ENCODE peak calls at places on chromosomes 7 and 10, in seven cellular contexts. One of them, this sample, is unnamed.

GRCh38 chr10:24651923-24652322 is 71.8 kb downstream of the ARHGAP21 start:
- DNase-seq in stomach: no peak
- DNase-seq in OCI-LY7: no peak
- DNase-seq in gastrocnemius medialis: no peak
- DNase-seq in fibroblast of the aortic adventitia: no peak
- DNase-seq in WERI-Rb-1: no peak
- DNase-seq in lower lobe of right lung: no peak
- DNase-seq in this sample: no peak

GRCh38 chr7:74174606-74175082 is 488 bp downstream of the EIF4H start:
- DNase-seq in stomach: peak; percentile 31
- DNase-seq in OCI-LY7: peak; percentile 59
- DNase-seq in gastrocnemius medialis: peak; percentile 65
- DNase-seq in fibroblast of the aortic adventitia: peak; percentile 48
- DNase-seq in WERI-Rb-1: peak; percentile 75
- DNase-seq in lower lobe of right lung: no peak
- DNase-seq in this sample: peak; percentile 75

GRCh38 chr7:27051451-27051850 is 44.3 kb downstream of the HOXA1 start:
- DNase-seq in stomach: no peak
- DNase-seq in OCI-LY7: no peak
- DNase-seq in gastrocnemius medialis: no peak
- DNase-seq in fibroblast of the aortic adventitia: peak; percentile 33
- DNase-seq in WERI-Rb-1: no peak
- DNase-seq in lower lobe of right lung: no peak
- DNase-seq in this sample: no peak

GRCh38 chr7:13912740-13913320 is 76.6 kb downstream of the ETV1 start:
- DNase-seq in stomach: no peak
- DNase-seq in OCI-LY7: no peak
- DNase-seq in gastrocnemius medialis: no peak
- DNase-seq in fibroblast of the aortic adventitia: no peak
- DNase-seq in WERI-Rb-1: no peak
- DNase-seq in lower lobe of right lung: no peak
- DNase-seq in this sample: no peak

GRCh38 chr7:107408349-107408748 is 61.5 kb upstream of the GPR22 start:
- DNase-seq in stomach: no peak
- DNase-seq in OCI-LY7: no peak
- DNase-seq in gastrocnemius medialis: no peak
- DNase-seq in fibroblast of the aortic adventitia: peak; percentile 51
- DNase-seq in WERI-Rb-1: no peak
- DNase-seq in lower lobe of right lung: no peak
- DNase-seq in this sample: peak; percentile 21

GRCh38 chr7:105496501-105496900 is 25.6 kb downstream of the PUS7 start:
- DNase-seq in stomach: no peak
- DNase-seq in OCI-LY7: no peak
- DNase-seq in gastrocnemius medialis: no peak
- DNase-seq in fibroblast of the aortic adventitia: peak; percentile 76
- DNase-seq in WERI-Rb-1: no peak
- DNase-seq in lower lobe of right lung: no peak
- DNase-seq in this sample: peak; percentile 23

GRCh38 chr10:12888470-12888869 is 113.0 kb downstream of the CCDC3 start:
- DNase-seq in stomach: no peak
- DNase-seq in OCI-LY7: no peak
- DNase-seq in gastrocnemius medialis: no peak
- DNase-seq in fibroblast of the aortic adventitia: no peak
- DNase-seq in WERI-Rb-1: no peak
- DNase-seq in lower lobe of right lung: no peak
- DNase-seq in this sample: no peak

GRCh38 chr7:122675011-122675410 is 23.9 kb downstream of the RNF133 start:
- DNase-seq in stomach: no peak
- DNase-seq in OCI-LY7: no peak
- DNase-seq in gastrocnemius medialis: no peak
- DNase-seq in fibroblast of the aortic adventitia: no peak
- DNase-seq in WERI-Rb-1: no peak
- DNase-seq in lower lobe of right lung: no peak
- DNase-seq in this sample: no peak

GRCh38 chr10:91779011-91779605 is 19.1 kb upstream of the TNKS2 start:
- DNase-seq in stomach: no peak
- DNase-seq in OCI-LY7: no peak
- DNase-seq in gastrocnemius medialis: no peak
- DNase-seq in fibroblast of the aortic adventitia: no peak
- DNase-seq in WERI-Rb-1: no peak
- DNase-seq in lower lobe of right lung: no peak
- DNase-seq in this sample: no peak

GRCh38 chr7:91375378-91375777 is 111.1 kb downstream of the FZD1 start:
- DNase-seq in stomach: no peak
- DNase-seq in OCI-LY7: no peak
- DNase-seq in gastrocnemius medialis: no peak
- DNase-seq in fibroblast of the aortic adventitia: no peak
- DNase-seq in WERI-Rb-1: no peak
- DNase-seq in lower lobe of right lung: no peak
- DNase-seq in this sample: no peak

GRCh38 chr7:114663502-114663901 is 248.9 kb downstream of the FOXP2 start:
- DNase-seq in stomach: no peak
- DNase-seq in OCI-LY7: peak; percentile 1
- DNase-seq in gastrocnemius medialis: no peak
- DNase-seq in fibroblast of the aortic adventitia: peak; percentile 69
- DNase-seq in WERI-Rb-1: peak; percentile 50
- DNase-seq in lower lobe of right lung: no peak
- DNase-seq in this sample: peak; percentile 35

GRCh38 chr7:139231513-139232376 is 708 bp downstream of the UBN2 start:
- DNase-seq in stomach: peak; percentile 27
- DNase-seq in OCI-LY7: peak; percentile 55
- DNase-seq in gastrocnemius medialis: no peak
- DNase-seq in fibroblast of the aortic adventitia: peak; percentile 25
- DNase-seq in WERI-Rb-1: peak; percentile 29
- DNase-seq in lower lobe of right lung: peak; percentile 51
- DNase-seq in this sample: peak; percentile 48

GRCh38 chr10:27542812-27543211 is 38.7 kb downstream of the RAB18 start:
- DNase-seq in stomach: no peak
- DNase-seq in OCI-LY7: no peak
- DNase-seq in gastrocnemius medialis: no peak
- DNase-seq in fibroblast of the aortic adventitia: peak; percentile 46
- DNase-seq in WERI-Rb-1: peak; percentile 14
- DNase-seq in lower lobe of right lung: no peak
- DNase-seq in this sample: peak; percentile 66

GRCh38 chr7:24669971-24670591 is 87.2 kb downstream of the GSDME start:
- DNase-seq in stomach: no peak
- DNase-seq in OCI-LY7: no peak
- DNase-seq in gastrocnemius medialis: no peak
- DNase-seq in fibroblast of the aortic adventitia: peak; percentile 29
- DNase-seq in WERI-Rb-1: no peak
- DNase-seq in lower lobe of right lung: no peak
- DNase-seq in this sample: no peak

GRCh38 chr10:122510326-122510725 is 49.0 kb downstream of the HTRA1 start:
- DNase-seq in stomach: no peak
- DNase-seq in OCI-LY7: no peak
- DNase-seq in gastrocnemius medialis: no peak
- DNase-seq in fibroblast of the aortic adventitia: no peak
- DNase-seq in WERI-Rb-1: no peak
- DNase-seq in lower lobe of right lung: no peak
- DNase-seq in this sample: no peak

GRCh38 chr10:34526186-34526585 is 288.9 kb downstream of the PARD3 start:
- DNase-seq in stomach: no peak
- DNase-seq in OCI-LY7: no peak
- DNase-seq in gastrocnemius medialis: no peak
- DNase-seq in fibroblast of the aortic adventitia: peak; percentile 83
- DNase-seq in WERI-Rb-1: no peak
- DNase-seq in lower lobe of right lung: no peak
- DNase-seq in this sample: peak; percentile 41

GRCh38 chr7:45107356-45107755 is 4.1 kb downstream of the TBRG4 start:
- DNase-seq in stomach: no peak
- DNase-seq in OCI-LY7: no peak
- DNase-seq in gastrocnemius medialis: no peak
- DNase-seq in fibroblast of the aortic adventitia: no peak
- DNase-seq in WERI-Rb-1: no peak
- DNase-seq in lower lobe of right lung: no peak
- DNase-seq in this sample: no peak

GRCh38 chr7:45112648-45113047 is 1.2 kb upstream of the TBRG4 start:
- DNase-seq in stomach: no peak
- DNase-seq in OCI-LY7: no peak
- DNase-seq in gastrocnemius medialis: no peak
- DNase-seq in fibroblast of the aortic adventitia: peak; percentile 49
- DNase-seq in WERI-Rb-1: no peak
- DNase-seq in lower lobe of right lung: no peak
- DNase-seq in this sample: peak; percentile 9

GRCh38 chr7:45116048-45116447 is 4.6 kb upstream of the TBRG4 start:
- DNase-seq in stomach: no peak
- DNase-seq in OCI-LY7: no peak
- DNase-seq in gastrocnemius medialis: no peak
- DNase-seq in fibroblast of the aortic adventitia: no peak
- DNase-seq in WERI-Rb-1: no peak
- DNase-seq in lower lobe of right lung: no peak
- DNase-seq in this sample: no peak

GRCh38 chr7:45108863-45109262 is 2.6 kb downstream of the TBRG4 start:
- DNase-seq in stomach: no peak
- DNase-seq in OCI-LY7: no peak
- DNase-seq in gastrocnemius medialis: no peak
- DNase-seq in fibroblast of the aortic adventitia: no peak
- DNase-seq in WERI-Rb-1: no peak
- DNase-seq in lower lobe of right lung: peak; percentile 18
- DNase-seq in this sample: no peak

DNA sequence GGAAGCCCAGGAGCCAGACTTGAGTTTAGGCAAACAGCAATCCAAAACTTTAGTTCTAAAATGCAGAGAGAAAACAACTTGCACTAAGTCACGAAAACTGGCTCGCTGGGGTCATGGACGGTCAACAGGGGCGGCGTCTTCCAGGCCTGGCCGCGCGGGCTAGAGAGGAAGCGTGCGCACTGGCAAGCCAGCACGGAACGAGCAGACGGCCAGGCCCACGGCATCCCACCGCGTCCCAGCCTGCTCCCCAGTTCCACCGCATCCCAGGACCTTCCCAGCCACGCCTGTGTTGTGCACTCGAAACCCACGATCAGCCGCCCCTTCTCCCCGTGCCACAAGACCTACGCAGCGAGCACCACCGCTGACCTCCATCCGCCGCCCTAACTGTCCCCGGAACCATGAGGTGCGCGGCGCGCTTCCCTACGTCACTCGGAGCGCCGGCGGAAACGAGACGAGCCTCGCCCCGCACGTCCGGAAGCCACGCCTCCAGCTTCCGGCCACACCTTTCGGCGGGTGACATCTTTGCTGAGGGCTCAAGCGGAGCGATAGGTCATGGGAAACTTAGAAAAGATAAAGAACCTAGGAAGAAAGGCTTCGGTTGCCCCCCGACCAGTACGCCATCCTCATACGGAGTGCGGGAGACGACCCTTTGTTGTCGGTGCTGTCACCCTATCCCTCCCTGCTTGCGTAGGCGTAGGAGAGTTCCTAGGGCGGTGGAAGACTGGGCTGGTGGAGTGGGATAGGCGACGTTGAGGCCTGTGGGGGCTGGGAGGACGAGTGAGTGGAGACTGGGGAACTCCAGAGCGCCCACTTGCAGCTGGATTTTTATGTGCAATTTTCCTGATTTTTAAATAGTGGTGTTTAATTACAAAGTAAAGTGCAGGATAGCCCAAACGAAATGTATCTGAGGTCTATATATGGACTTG is at the start of gene TBRG4:
- DNase-seq in stomach: peak; percentile 96
- DNase-seq in OCI-LY7: peak; percentile 97
- DNase-seq in gastrocnemius medialis: peak; percentile 91
- DNase-seq in fibroblast of the aortic adventitia: peak; percentile 89
- DNase-seq in WERI-Rb-1: peak; percentile 93
- DNase-seq in lower lobe of right lung: peak; percentile 98
- DNase-seq in this sample: peak; percentile 94
- TF ChIP-seq CTCF in stomach: no peak
- TF ChIP-seq CTCF in OCI-LY7: peak; percentile 77
- TF ChIP-seq CTCF in gastrocnemius medialis: peak; percentile 28
- TF ChIP-seq CTCF in fibroblast of the aortic adventitia: peak; percentile 26
- TF ChIP-seq CTCF in WERI-Rb-1: peak; percentile 50
- TF ChIP-seq CTCF in lower lobe of right lung: peak; percentile 37
- TF ChIP-seq CTCF in this sample: peak; percentile 34

GRCh38 chr10:32357056-32357735 is 10.2 kb upstream of the EPC1 start:
- DNase-seq in stomach: no peak
- DNase-seq in OCI-LY7: no peak
- DNase-seq in gastrocnemius medialis: no peak
- DNase-seq in fibroblast of the aortic adventitia: no peak
- DNase-seq in WERI-Rb-1: no peak
- DNase-seq in lower lobe of right lung: no peak
- DNase-seq in this sample: no peak
- H3K4me3 ChIP-seq in stomach: no peak overlapping the region
- H3K4me3 ChIP-seq in OCI-LY7: no peak overlapping the region
- H3K4me3 ChIP-seq in gastrocnemius medialis: no peak overlapping the region
- H3K4me3 ChIP-seq in fibroblast of the aortic adventitia: no peak overlapping the region
- H3K4me3 ChIP-seq in WERI-Rb-1: no peak overlapping the region
- H3K4me3 ChIP-seq in lower lobe of right lung: no peak overlapping the region
- H3K4me3 ChIP-seq in this sample: no peak overlapping the region

DNA sequence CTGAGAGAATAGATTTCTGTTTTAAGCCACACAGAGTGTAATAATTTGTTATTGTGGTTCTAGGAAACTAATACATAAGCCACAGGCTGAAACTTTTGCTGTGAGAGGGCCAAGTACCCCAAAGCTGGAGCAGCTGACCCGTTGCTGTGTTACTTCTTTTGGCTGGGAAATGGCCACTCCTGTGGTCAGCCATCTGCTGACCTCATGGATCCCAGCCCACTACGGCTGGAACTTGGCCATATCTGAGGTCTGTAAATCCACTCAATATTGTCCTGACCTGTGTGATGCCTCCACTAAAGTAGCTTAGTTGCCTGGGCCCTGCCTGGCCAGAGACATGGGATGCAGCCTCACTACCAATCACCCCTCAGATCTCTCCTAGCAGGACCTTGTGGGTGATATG is 17.4 kb upstream of the LOXL4 start:
- DNase-seq in stomach: no peak
- DNase-seq in OCI-LY7: no peak
- DNase-seq in gastrocnemius medialis: no peak
- DNase-seq in fibroblast of the aortic adventitia: peak; percentile 16
- DNase-seq in WERI-Rb-1: no peak
- DNase-seq in lower lobe of right lung: no peak
- DNase-seq in this sample: no peak
- TF ChIP-seq CTCF in stomach: no peak
- TF ChIP-seq CTCF in OCI-LY7: no peak
- TF ChIP-seq CTCF in gastrocnemius medialis: no peak
- TF ChIP-seq CTCF in fibroblast of the aortic adventitia: no peak
- TF ChIP-seq CTCF in WERI-Rb-1: no peak
- TF ChIP-seq CTCF in lower lobe of right lung: no peak
- TF ChIP-seq CTCF in this sample: no peak

GRCh38 chr7:63042730-63043511 is 955.7 kb upstream of the ZNF722 start:
- DNase-seq in stomach: no peak
- DNase-seq in OCI-LY7: no peak
- DNase-seq in gastrocnemius medialis: no peak
- DNase-seq in fibroblast of the aortic adventitia: no peak
- DNase-seq in WERI-Rb-1: no peak
- DNase-seq in lower lobe of right lung: no peak
- DNase-seq in this sample: no peak

GRCh38 chr7:63041786-63042185 is 956.9 kb upstream of the ZNF722 start:
- DNase-seq in stomach: no peak
- DNase-seq in OCI-LY7: no peak
- DNase-seq in gastrocnemius medialis: no peak
- DNase-seq in fibroblast of the aortic adventitia: no peak
- DNase-seq in WERI-Rb-1: no peak
- DNase-seq in lower lobe of right lung: no peak
- DNase-seq in this sample: no peak

GRCh38 chr7:63040336-63040735 is 958.3 kb upstream of the ZNF722 start:
- DNase-seq in stomach: no peak
- DNase-seq in OCI-LY7: no peak
- DNase-seq in gastrocnemius medialis: no peak
- DNase-seq in fibroblast of the aortic adventitia: no peak
- DNase-seq in WERI-Rb-1: no peak
- DNase-seq in lower lobe of right lung: no peak
- DNase-seq in this sample: no peak

GRCh38 chr7:63039882-63040281 is 958.8 kb upstream of the ZNF722 start:
- DNase-seq in stomach: no peak
- DNase-seq in OCI-LY7: no peak
- DNase-seq in gastrocnemius medialis: no peak
- DNase-seq in fibroblast of the aortic adventitia: no peak
- DNase-seq in WERI-Rb-1: no peak
- DNase-seq in lower lobe of right lung: no peak
- DNase-seq in this sample: no peak

GRCh38 chr7:63040966-63041610 is 957.6 kb upstream of the ZNF722 start:
- DNase-seq in stomach: no peak
- DNase-seq in OCI-LY7: no peak
- DNase-seq in gastrocnemius medialis: no peak
- DNase-seq in fibroblast of the aortic adventitia: no peak
- DNase-seq in WERI-Rb-1: no peak
- DNase-seq in lower lobe of right lung: no peak
- DNase-seq in this sample: no peak
- H3K4me3 ChIP-seq in stomach: no peak overlapping the region
- H3K4me3 ChIP-seq in OCI-LY7: no peak overlapping the region
- H3K4me3 ChIP-seq in gastrocnemius medialis: no peak overlapping the region
- H3K4me3 ChIP-seq in fibroblast of the aortic adventitia: no peak overlapping the region
- H3K4me3 ChIP-seq in WERI-Rb-1: no peak overlapping the region
- H3K4me3 ChIP-seq in lower lobe of right lung: no peak overlapping the region
- H3K4me3 ChIP-seq in this sample: no peak overlapping the region

This sample was measured in fibroblast of villous mesenchyme.